ENCODE peak calls at places on chromosome 20, in four cellular contexts. G is transverse colon, U is HEK293T, X is ELF-1. K is an unnamed sample.

GRCh38 chr20:9884061-9884460 is 45.2 kb upstream of the PAK5 start:
- DNase-seq in G (no peak), U (peak; percentile 11), X (no peak), K (no peak)

GRCh38 chr20:48096957-48097890 is 311.9 kb upstream of the SULF2 start:
- DNase-seq in G (no peak), U (no peak), X (no peak), K (no peak)

GRCh38 chr20:9323622-9324021 is 190.8 kb upstream of the LAMP5 start:
- DNase-seq in G (no peak), U (peak; percentile 45), X (peak; percentile 36), K (peak; percentile 48)

GRCh38 chr20:16481977-16482376 is 91.3 kb downstream of the KIF16B start:
- DNase-seq in G (no peak), U (no peak), X (no peak), K (no peak)

GRCh38 chr20:60262967-60263603 is 304.9 kb downstream of the CDH26 start:
- DNase-seq in G (peak; percentile 22), U (peak; percentile 63), X (peak; percentile 51), K (peak; percentile 20)

GRCh38 chr20:44603327-44603726 is 20.9 kb downstream of the PKIG start:
- DNase-seq in G (no peak), U (no peak), X (no peak), K (no peak)

GRCh38 chr20:49846206-49846807 is 33.7 kb downstream of the SLC9A8 start:
- DNase-seq in G (peak; percentile 46), U (peak; percentile 59), X (peak; percentile 75), K (peak; percentile 73)

GRCh38 chr20:4369798-4370124 is 351.9 kb upstream of the PRND start:
- DNase-seq in G (no peak), U (no peak), X (no peak), K (no peak)

GRCh38 chr20:42567409-42567808 is 622.3 kb downstream of the PTPRT start:
- DNase-seq in G (no peak), U (no peak), X (no peak), K (no peak)

GRCh38 chr20:4469910-4470309 is 251.8 kb upstream of the PRND start:
- DNase-seq in G (no peak), U (no peak), X (no peak), K (no peak)

GRCh38 chr20:57224641-57225138 is 41.8 kb downstream of the BMP7 start:
- DNase-seq in G (no peak), U (no peak), X (no peak), K (peak; percentile 31)

GRCh38 chr20:63238491-63239126 is 2.9 kb downstream of the BIRC7 start:
- DNase-seq in G (no peak), U (no peak), X (no peak), K (peak; percentile 70)

GRCh38 chr20:4513720-4514119 is 208.0 kb upstream of the PRND start:
- DNase-seq in G (no peak), U (no peak), X (no peak), K (no peak)

GRCh38 chr20:63815869-63816268 is 15.2 kb downstream of the ZBTB46 start:
- DNase-seq in G (no peak), U (no peak), X (no peak), K (no peak)

GRCh38 chr20:43452404-43453126 is 5.1 kb upstream of the SRSF6 start:
- DNase-seq in G (no peak), U (no peak), X (no peak), K (no peak)

GRCh38 chr20:61218886-61219480 is 33.1 kb upstream of the CDH4 start:
- DNase-seq in G (no peak), U (no peak), X (no peak), K (no peak)

GRCh38 chr20:38460040-38460623 is 12.5 kb upstream of the RALGAPB start:
- DNase-seq in G (peak; percentile 40), U (peak; percentile 42), X (no peak), K (peak; percentile 49)

GRCh38 chr20:38842017-38842416 is 36.5 kb downstream of the PPP1R16B start:
- DNase-seq in G (no peak), U (no peak), X (no peak), K (no peak)

GRCh38 chr20:37567671-37568588 is 40.3 kb upstream of the BLCAP start:
- DNase-seq in G (no peak), U (peak; percentile 34), X (peak; percentile 57), K (no peak)

GRCh38 chr20:6769953-6770831 is 2.7 kb downstream of the BMP2 start:
- DNase-seq in G (peak; percentile 65), U (no peak), X (peak; percentile 49), K (no peak)

GRCh38 chr20:37394543-37395410 is 48.8 kb downstream of the SRC start:
- DNase-seq in G (no peak), U (no peak), X (peak; percentile 53), K (peak; percentile 65)

GRCh38 chr20:24560571-24561485 is 91.4 kb downstream of the SYNDIG1 start:
- DNase-seq in G (no peak), U (no peak), X (peak; percentile 56), K (no peak)

GRCh38 chr20:36919715-36920333 is 31.7 kb downstream of the SAMHD1 start:
- DNase-seq in G (no peak), U (peak; percentile 63), X (peak; percentile 18), K (peak; percentile 44)

GRCh38 chr20:35146299-35146921 is 726 bp downstream of the EDEM2 start:
- DNase-seq in G (no peak), U (peak; percentile 50), X (peak; percentile 63), K (peak; percentile 36)

GRCh38 chr20:18815194-18815942 is 1.8 kb downstream of the SCP2D1 start:
- DNase-seq in G (no peak), U (no peak), X (no peak), K (no peak)

GRCh38 chr20:35831029-35831428 is 59.2 kb downstream of the PHF20 start:
- DNase-seq in G (no peak), U (no peak), X (no peak), K (no peak)

GRCh38 chr20:47493175-47493953 is 8.3 kb upstream of the NCOA3 start:
- DNase-seq in G (peak; percentile 93), U (peak; percentile 55), X (peak; percentile 53), K (peak; percentile 73)

GRCh38 chr20:53149652-53150205 is 177.6 kb downstream of the TSHZ2 start:
- DNase-seq in G (no peak), U (no peak), X (no peak), K (no peak)

GRCh38 chr20:44600301-44600700 is 17.9 kb downstream of the PKIG start:
- DNase-seq in G (no peak), U (no peak), X (no peak), K (no peak)

GRCh38 chr20:25623225-25623735 is 534 bp downstream of the NANP start:
- DNase-seq in G (peak; percentile 51), U (peak; percentile 37), X (peak; percentile 46), K (peak; percentile 46)

GRCh38 chr20:57749131-57749690 is 39.4 kb upstream of the PMEPA1 start:
- DNase-seq in G (no peak), U (no peak), X (no peak), K (no peak)

GRCh38 chr20:52201395-52201794 is 9.8 kb upstream of the ZFP64 start:
- DNase-seq in G (no peak), U (no peak), X (no peak), K (no peak)

GRCh38 chr20:58691773-58692578 is 624 bp upstream of the NPEPL1 start:
- DNase-seq in G (peak; percentile 39), U (no peak), X (no peak), K (no peak)

GRCh38 chr20:5039255-5039657 is 37.9 kb upstream of the SLC23A2 start:
- DNase-seq in G (no peak), U (no peak), X (no peak), K (no peak)

GRCh38 chr20:36435799-36436541 is 105.3 kb upstream of the MYL9 start:
- DNase-seq in G (peak; percentile 86), U (peak; percentile 62), X (peak; percentile 93), K (peak; percentile 70)

GRCh38 chr20:21682576-21682975 is 22.9 kb upstream of the PAX1 start:
- DNase-seq in G (no peak), U (no peak), X (no peak), K (no peak)

GRCh38 chr20:22470620-22471026 is 113.7 kb downstream of the FOXA2 start:
- DNase-seq in G (no peak), U (no peak), X (no peak), K (no peak)

GRCh38 chr20:46970937-46971630 is 76.4 kb downstream of the EYA2 start:
- DNase-seq in G (no peak), U (peak; percentile 63), X (peak; percentile 74), K (peak; percentile 35)

K was measured in BE2C.